ENCODE peak calls at places on chromosomes 6 and 20, in six cellular contexts. A is PC-3, S is WTC11, U is suprapubic skin, V is fibroblast of lung, I is kidney epithelial cell. H is an unnamed sample.

GRCh38 chr6:128803911-128804310 is 79.0 kb upstream of the LAMA2 start:
- DNase-seq in A (peak), S (no peak), U (no peak), V (peak), I (no peak), H (no peak)

GRCh38 chr6:31473780-31474725 is 23.9 kb upstream of the MICB start:
- DNase-seq in A (peak), S (no peak), U (no peak), V (peak), I (no peak), H (no peak)

GRCh38 chr6:71262914-71263313 is 25.7 kb upstream of the OGFRL1 start:
- DNase-seq in A (no peak), S (no peak), U (no peak), V (no peak), I (no peak), H (no peak)

GRCh38 chr6:97060254-97060653 is 135.7 kb downstream of the KLHL32 start:
- DNase-seq in A (no peak), S (no peak), U (no peak), V (no peak), I (no peak), H (no peak)

GRCh38 chr6:125913864-125914351 is 42.7 kb upstream of the HINT3 start:
- DNase-seq in A (peak), S (no peak), U (no peak), V (peak), I (peak), H (no peak)

GRCh38 chr6:15588966-15589634 is 73.7 kb downstream of the DTNBP1 start:
- DNase-seq in A (peak), S (no peak), U (no peak), V (peak), I (peak), H (no peak)

GRCh38 chr6:87078983-87079616 is 15.8 kb downstream of the CGA start:
- DNase-seq in A (peak), S (peak), U (no peak), V (peak), I (peak), H (peak)

GRCh38 chr20:57693002-57693582 is 16.7 kb downstream of the PMEPA1 start:
- DNase-seq in A (peak), S (peak), U (no peak), V (no peak), I (peak), H (no peak)

GRCh38 chr6:50116390-50116789 is 66.7 kb upstream of the DEFB112 start:
- DNase-seq in A (no peak), S (no peak), U (no peak), V (no peak), I (no peak), H (no peak)

GRCh38 chr6:12288844-12289654 is 1.1 kb upstream of the EDN1 start:
- DNase-seq in A (peak), S (peak), U (no peak), V (peak), I (no peak), H (no peak)

GRCh38 chr20:20711413-20711812 is 1.0 kb downstream of the RALGAPA2 start:
- DNase-seq in A (no peak), S (no peak), U (no peak), V (no peak), I (no peak), H (no peak)

GRCh38 chr20:53748176-53748575 is 154.5 kb upstream of the ZNF217 start:
- DNase-seq in A (peak), S (no peak), U (no peak), V (no peak), I (no peak), H (no peak)

GRCh38 chr20:3820901-3821727 is 767 bp downstream of the AP5S1 start:
- DNase-seq in A (peak), S (no peak), U (no peak), V (no peak), I (no peak), H (no peak)

GRCh38 chr6:133855599-133855972 is 33.3 kb upstream of the TCF21 start:
- DNase-seq in A (no peak), S (no peak), U (no peak), V (no peak), I (no peak), H (no peak)

GRCh38 chr6:136782021-136782770 is 10.1 kb downstream of the MAP3K5 start:
- DNase-seq in A (peak), S (no peak), U (no peak), V (peak), I (no peak), H (no peak)

GRCh38 chr6:111592726-111593515 is 12.8 kb downstream of the TRAF3IP2 start:
- DNase-seq in A (no peak), S (no peak), U (no peak), V (no peak), I (no peak), H (no peak)

GRCh38 chr6:151385177-151385576 is 6.2 kb downstream of the ZBTB2 start:
- DNase-seq in A (no peak), S (no peak), U (no peak), V (no peak), I (no peak), H (no peak)

GRCh38 chr6:67811239-67812037 is 823.6 kb upstream of the ADGRB3 start:
- DNase-seq in A (no peak), S (no peak), U (no peak), V (no peak), I (no peak), H (no peak)

GRCh38 chr6:165615629-165616028 is 47.4 kb downstream of the PDE10A start:
- DNase-seq in A (no peak), S (no peak), U (no peak), V (no peak), I (no peak), H (no peak)

GRCh38 chr20:32235331-32236047 is 27.8 kb downstream of the POFUT1 start:
- DNase-seq in A (no peak), S (no peak), U (no peak), V (no peak), I (no peak), H (no peak)

GRCh38 chr6:148457137-148457842 is 114.7 kb downstream of the SASH1 start:
- DNase-seq in A (peak), S (no peak), U (no peak), V (no peak), I (no peak), H (no peak)

GRCh38 chr6:130136803-130137202 is 85.9 kb downstream of the SAMD3 start:
- DNase-seq in A (no peak), S (no peak), U (no peak), V (peak), I (no peak), H (no peak)

GRCh38 chr6:148557796-148558457 is 188.9 kb upstream of the UST start:
- DNase-seq in A (no peak), S (no peak), U (peak), V (no peak), I (no peak), H (no peak)

GRCh38 chr6:129476810-129477209 is 233.2 kb downstream of the ARHGAP18 start:
- DNase-seq in A (no peak), S (no peak), U (no peak), V (no peak), I (no peak), H (no peak)

GRCh38 chr6:75480425-75480824 is 13.2 kb downstream of the FILIP1 start:
- DNase-seq in A (no peak), S (no peak), U (no peak), V (peak), I (no peak), H (no peak)

GRCh38 chr20:40651121-40651520 is 37.9 kb downstream of the MAFB start:
- DNase-seq in A (peak), S (no peak), U (no peak), V (peak), I (no peak), H (no peak)

GRCh38 chr6:753486-753885 is 60.5 kb upstream of the EXOC2 start:
- DNase-seq in A (peak), S (no peak), U (no peak), V (peak), I (no peak), H (no peak)

GRCh38 chr20:34709836-34710567 is 5.9 kb downstream of the TP53INP2 start:
- DNase-seq in A (peak), S (peak), U (no peak), V (no peak), I (no peak), H (no peak)

GRCh38 chr6:169800668-169801395 is 49.4 kb downstream of the ERMARD start:
- DNase-seq in A (peak), S (no peak), U (peak), V (peak), I (peak), H (no peak)

GRCh38 chr6:169800116-169800667 is 48.8 kb downstream of the ERMARD start:
- DNase-seq in A (no peak), S (no peak), U (peak), V (peak), I (no peak), H (no peak)

GRCh38 chr6:169798764-169799473 is 47.5 kb downstream of the ERMARD start:
- DNase-seq in A (no peak), S (no peak), U (peak), V (no peak), I (no peak), H (no peak)

GRCh38 chr6:169801396-169802160 is 50.2 kb downstream of the ERMARD start:
- DNase-seq in A (no peak), S (no peak), U (peak), V (no peak), I (no peak), H (no peak)

DNA sequence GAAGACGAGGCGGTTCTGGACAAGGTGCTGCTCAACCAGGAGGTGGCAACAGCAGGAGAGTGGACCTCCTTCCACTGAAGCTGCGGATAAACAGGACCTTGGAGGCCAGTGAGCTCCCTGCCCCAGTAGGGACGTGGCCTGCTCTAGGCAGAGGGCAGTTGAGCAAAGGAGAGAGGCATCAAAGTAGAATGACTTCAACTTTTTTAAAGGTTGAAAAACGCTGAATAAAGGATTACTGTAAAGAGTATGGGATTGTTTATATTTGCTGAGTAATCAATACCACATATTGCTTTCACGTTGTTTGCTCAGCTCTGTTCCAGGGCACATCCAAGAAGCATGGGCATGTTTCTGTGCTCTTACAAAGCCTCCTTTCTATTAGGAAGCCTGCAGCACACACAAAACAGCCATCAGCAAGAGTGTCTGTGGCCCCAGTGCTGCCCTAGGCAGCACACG is 48.1 kb downstream of the ERMARD start:
- DNase-seq in A (peak), S (no peak), U (no peak), V (no peak), I (no peak), H (no peak)
- TF ChIP-seq CTCF in A (no peak), S (no peak), U (no peak), V (no peak), I (no peak), H (no peak)

DNA sequence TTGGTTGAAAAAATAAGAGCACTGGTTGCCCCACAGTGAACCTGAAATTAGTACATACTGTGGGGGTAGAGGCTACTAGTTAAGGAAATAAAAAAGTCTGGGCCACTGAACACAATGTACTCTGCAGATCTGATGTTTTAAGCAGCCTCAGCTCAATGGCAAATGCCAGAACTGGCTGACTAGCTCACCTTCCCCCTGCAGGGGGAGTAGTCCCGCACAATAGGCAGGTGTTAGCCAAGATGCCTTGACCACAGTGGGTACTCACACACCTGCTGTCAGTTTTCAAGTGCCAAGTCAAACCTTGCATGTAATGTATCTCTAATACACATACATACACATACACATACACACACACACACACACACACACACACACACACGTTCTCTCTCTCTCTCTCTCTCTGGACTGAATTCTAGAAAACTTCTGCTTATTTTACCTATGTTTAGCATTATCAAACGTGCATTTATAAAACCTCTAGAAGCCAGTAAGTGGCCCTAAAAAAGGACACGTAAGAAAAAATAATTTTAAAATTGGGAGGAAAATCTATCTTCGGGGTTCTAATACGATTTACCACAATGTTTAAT is 36.1 kb downstream of the GMDS start:
- DNase-seq in A (peak), S (peak), U (no peak), V (peak), I (no peak), H (no peak)
- TF ChIP-seq CTCF in A (peak), S (peak), U (peak), V (peak), I (peak), H (peak)

GRCh38 chr20:5809495-5809894 is 59.3 kb downstream of the SHLD1 start:
- DNase-seq in A (peak), S (no peak), U (no peak), V (no peak), I (no peak), H (no peak)

GRCh38 chr20:5811746-5812145 is 61.5 kb downstream of the SHLD1 start:
- DNase-seq in A (no peak), S (no peak), U (no peak), V (no peak), I (no peak), H (no peak)

GRCh38 chr20:5807431-5807830 is 57.2 kb downstream of the SHLD1 start:
- DNase-seq in A (no peak), S (no peak), U (no peak), V (no peak), I (peak), H (no peak)

GRCh38 chr20:5808901-5809300 is 58.7 kb downstream of the SHLD1 start:
- DNase-seq in A (no peak), S (no peak), U (no peak), V (no peak), I (no peak), H (no peak)

GRCh38 chr20:5806457-5807263 is 56.5 kb downstream of the SHLD1 start:
- DNase-seq in A (peak), S (no peak), U (no peak), V (no peak), I (no peak), H (no peak)
- TF ChIP-seq CTCF in A (peak), S (no peak), U (no peak), V (peak), I (no peak), H (peak)

GRCh38 chr20:62010551-62011402 is 54.9 kb downstream of the TAF4 start:
- DNase-seq in A (peak), S (peak), U (no peak), V (peak), I (no peak), H (peak)
- TF ChIP-seq CTCF in A (peak), S (peak), U (peak), V (peak), I (peak), H (peak)

GRCh38 chr6:167252271-167252670 is 38.8 kb upstream of the UNC93A start:
- DNase-seq in A (peak), S (no peak), U (no peak), V (no peak), I (no peak), H (no peak)

DNA sequence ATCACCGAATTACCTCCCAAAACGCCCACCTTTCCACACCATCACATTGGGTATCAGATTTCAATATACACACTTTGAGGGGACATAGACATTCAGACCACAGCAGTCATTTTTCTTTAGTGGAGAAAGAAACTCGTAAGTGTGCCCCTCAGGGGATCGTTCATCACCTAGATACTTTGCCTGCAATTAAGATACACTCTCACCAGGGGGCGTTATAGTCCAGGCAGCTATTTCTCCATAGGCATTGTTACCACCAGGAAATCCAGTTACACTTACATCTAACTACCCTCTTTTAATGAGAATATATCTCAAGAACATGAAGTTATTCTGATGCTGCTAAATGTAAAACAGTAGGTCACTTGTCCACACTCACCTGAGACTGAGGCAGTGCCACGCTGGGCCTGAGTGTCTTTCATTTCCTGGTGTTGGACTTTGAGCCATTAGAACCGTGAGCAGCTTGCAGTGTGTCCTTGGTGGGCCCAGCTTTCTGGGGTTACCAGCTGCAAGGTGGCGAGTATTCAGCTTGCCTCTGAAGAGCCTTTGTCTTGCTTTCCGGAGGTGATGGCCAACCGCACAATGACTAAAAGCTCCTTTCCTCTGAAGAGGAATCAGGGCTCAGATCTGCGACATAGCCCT is 35.1 kb upstream of the UNC93A start:
- DNase-seq in A (no peak), S (no peak), U (no peak), V (no peak), I (no peak), H (no peak)
- TF ChIP-seq CTCF in A (peak), S (peak), U (no peak), V (no peak), I (no peak), H (peak)

GRCh38 chr6:4806308-4807190 is 30.3 kb downstream of the CDYL start:
- DNase-seq in A (no peak), S (no peak), U (no peak), V (no peak), I (no peak), H (no peak)
- TF ChIP-seq CTCF in A (peak), S (no peak), U (no peak), V (no peak), I (no peak), H (no peak)

GRCh38 chr6:47733879-47734558 is 35.6 kb downstream of the ADGRF4 start:
- DNase-seq in A (peak), S (no peak), U (no peak), V (peak), I (no peak), H (no peak)
- TF ChIP-seq CTCF in A (peak), S (no peak), U (peak), V (no peak), I (peak), H (peak)

GRCh38 chr6:13528232-13528631 is 40.8 kb upstream of the GFOD1 start:
- DNase-seq in A (peak), S (no peak), U (no peak), V (peak), I (no peak), H (no peak)

GRCh38 chr6:13526339-13526717 is 38.9 kb upstream of the GFOD1 start:
- DNase-seq in A (no peak), S (no peak), U (no peak), V (no peak), I (no peak), H (no peak)

GRCh38 chr6:13527669-13528051 is 40.3 kb upstream of the GFOD1 start:
- DNase-seq in A (no peak), S (no peak), U (no peak), V (no peak), I (no peak), H (no peak)

GRCh38 chr6:13528777-13529343 is 41.5 kb upstream of the GFOD1 start:
- DNase-seq in A (no peak), S (no peak), U (no peak), V (no peak), I (no peak), H (no peak)

DNA sequence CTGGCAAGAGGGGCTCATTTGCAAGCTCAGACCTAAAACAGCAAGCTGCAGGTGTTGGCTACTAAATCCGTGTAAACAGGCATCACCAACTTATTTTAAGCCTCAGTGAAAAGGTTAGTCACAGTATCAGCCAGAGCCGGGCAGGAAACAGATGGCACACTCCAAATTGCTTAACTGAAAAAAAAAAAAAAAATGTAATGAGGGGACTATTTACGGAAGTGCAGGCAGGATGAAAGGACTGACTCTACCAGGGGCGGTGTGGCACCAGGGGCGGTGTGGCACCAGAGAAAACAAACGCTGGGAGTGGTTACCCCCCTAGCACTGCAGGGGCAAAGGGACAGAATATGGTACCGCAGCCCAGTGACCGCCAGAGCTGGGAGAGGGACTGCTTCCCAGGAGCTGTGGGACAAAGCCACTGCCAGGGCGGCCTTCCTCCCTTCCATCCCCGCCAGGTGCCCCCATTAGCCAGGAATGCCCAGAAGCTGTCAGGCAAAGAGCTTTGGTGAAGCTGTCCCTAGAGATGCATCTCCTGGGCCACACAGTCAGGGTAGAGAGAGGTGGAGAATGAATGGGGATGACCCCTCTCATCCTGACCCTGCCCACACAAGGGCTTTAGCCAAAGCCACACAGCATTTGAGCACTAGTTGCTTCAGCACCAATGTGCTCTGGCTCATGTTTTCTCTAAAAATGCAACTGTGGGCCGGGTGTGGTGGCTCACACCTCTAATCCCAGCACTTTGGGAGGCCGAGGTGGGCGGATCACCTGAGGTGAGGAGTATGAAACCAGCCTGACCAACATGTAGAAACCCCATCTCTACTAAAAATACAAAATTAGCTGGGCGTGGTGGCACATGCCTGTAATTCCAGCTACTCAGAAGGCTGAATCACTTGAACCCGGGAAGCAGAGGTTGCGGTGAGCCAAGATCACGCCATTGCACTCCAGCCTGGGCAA is 39.6 kb upstream of the GFOD1 start:
- DNase-seq in A (no peak), S (no peak), U (no peak), V (no peak), I (no peak), H (peak)
- TF ChIP-seq CTCF in A (no peak), S (no peak), U (no peak), V (no peak), I (no peak), H (no peak)

GRCh38 chr20:51153867-51154707 is 131.2 kb upstream of the KCNG1 start:
- DNase-seq in A (no peak), S (no peak), U (no peak), V (no peak), I (no peak), H (no peak)

GRCh38 chr20:51154708-51155690 is 132.1 kb upstream of the KCNG1 start:
- DNase-seq in A (no peak), S (no peak), U (no peak), V (no peak), I (no peak), H (no peak)

GRCh38 chr20:51158226-51158625 is 135.3 kb upstream of the KCNG1 start:
- DNase-seq in A (no peak), S (no peak), U (no peak), V (no peak), I (no peak), H (no peak)

GRCh38 chr20:51156796-51157119 is 133.9 kb upstream of the KCNG1 start:
- DNase-seq in A (no peak), S (no peak), U (no peak), V (peak), I (no peak), H (no peak)

GRCh38 chr20:51156041-51156795 is 133.3 kb upstream of the KCNG1 start:
- DNase-seq in A (no peak), S (no peak), U (no peak), V (peak), I (no peak), H (no peak)
- TF ChIP-seq CTCF in A (no peak), S (no peak), U (no peak), V (no peak), I (no peak), H (no peak)